ENCODE peak calls at places on chromosomes 1 and 21, in ten cellular contexts. One of them, this sample, is unnamed.

GRCh38 chr1:55825486-55825885 is 610.3 kb upstream of the USP24 start:
- DNase-seq in tibial nerve: no peak
- DNase-seq in prostate gland: no peak
- DNase-seq in H1: no peak
- DNase-seq in stomach: no peak
- DNase-seq in uterus: no peak
- DNase-seq in IMR-90: no peak
- DNase-seq in body of pancreas: no peak
- DNase-seq in esophagus squamous epithelium: no peak
- DNase-seq in transverse colon: no peak
- DNase-seq in this sample: no peak

GRCh38 chr1:88608139-88608943 is 75.7 kb upstream of the PKN2 start:
- DNase-seq in body of pancreas: no peak
- DNase-seq in tibial nerve: no peak
- DNase-seq in IMR-90: peak; percentile 37
- DNase-seq in esophagus squamous epithelium: no peak
- DNase-seq in prostate gland: no peak
- DNase-seq in H1: no peak
- DNase-seq in transverse colon: no peak
- DNase-seq in uterus: no peak
- DNase-seq in stomach: no peak
- DNase-seq in this sample: no peak

GRCh38 chr1:22636927-22637326 is 499 bp downstream of the C1QA start:
- DNase-seq in uterus: no peak
- DNase-seq in IMR-90: no peak
- DNase-seq in esophagus squamous epithelium: no peak
- DNase-seq in tibial nerve: no peak
- DNase-seq in stomach: no peak
- DNase-seq in prostate gland: no peak
- DNase-seq in H1: no peak
- DNase-seq in transverse colon: no peak
- DNase-seq in body of pancreas: peak; percentile 53
- DNase-seq in this sample: no peak

GRCh38 chr21:46639489-46640386 is 4.3 kb downstream of the PRMT2 start:
- DNase-seq in stomach: no peak
- DNase-seq in IMR-90: peak; percentile 16
- DNase-seq in prostate gland: no peak
- DNase-seq in transverse colon: no peak
- DNase-seq in esophagus squamous epithelium: no peak
- DNase-seq in tibial nerve: no peak
- DNase-seq in uterus: no peak
- DNase-seq in body of pancreas: no peak
- DNase-seq in H1: no peak
- DNase-seq in this sample: no peak

GRCh38 chr1:218383681-218384080 is 38.5 kb downstream of the TGFB2 start:
- DNase-seq in body of pancreas: no peak
- DNase-seq in stomach: no peak
- DNase-seq in tibial nerve: no peak
- DNase-seq in IMR-90: no peak
- DNase-seq in transverse colon: no peak
- DNase-seq in esophagus squamous epithelium: no peak
- DNase-seq in uterus: no peak
- DNase-seq in prostate gland: no peak
- DNase-seq in H1: no peak
- DNase-seq in this sample: no peak

GRCh38 chr1:220895412-220895946 is 16.2 kb downstream of the HLX start:
- DNase-seq in prostate gland: no peak
- DNase-seq in H1: no peak
- DNase-seq in stomach: no peak
- DNase-seq in transverse colon: no peak
- DNase-seq in tibial nerve: no peak
- DNase-seq in IMR-90: no peak
- DNase-seq in body of pancreas: no peak
- DNase-seq in esophagus squamous epithelium: no peak
- DNase-seq in uterus: no peak
- DNase-seq in this sample: no peak

GRCh38 chr21:27645285-27645684 is 678.4 kb upstream of the ADAMTS5 start:
- DNase-seq in H1: no peak
- DNase-seq in uterus: no peak
- DNase-seq in IMR-90: peak; percentile 47
- DNase-seq in prostate gland: peak; percentile 4
- DNase-seq in transverse colon: no peak
- DNase-seq in tibial nerve: no peak
- DNase-seq in stomach: no peak
- DNase-seq in esophagus squamous epithelium: no peak
- DNase-seq in body of pancreas: no peak
- DNase-seq in this sample: no peak

GRCh38 chr1:242523968-242524570 is 428 bp downstream of the PLD5 start:
- DNase-seq in stomach: no peak
- DNase-seq in tibial nerve: no peak
- DNase-seq in esophagus squamous epithelium: no peak
- DNase-seq in IMR-90: no peak
- DNase-seq in transverse colon: no peak
- DNase-seq in prostate gland: peak; percentile 13
- DNase-seq in body of pancreas: peak; percentile 34
- DNase-seq in H1: peak; percentile 15
- DNase-seq in uterus: peak; percentile 59
- DNase-seq in this sample: no peak

GRCh38 chr1:88985033-88985432 is 7.4 kb downstream of the KYAT3 start:
- DNase-seq in esophagus squamous epithelium: no peak
- DNase-seq in uterus: no peak
- DNase-seq in stomach: peak; percentile 57
- DNase-seq in tibial nerve: no peak
- DNase-seq in IMR-90: peak; percentile 91
- DNase-seq in prostate gland: no peak
- DNase-seq in transverse colon: no peak
- DNase-seq in body of pancreas: peak; percentile 69
- DNase-seq in H1: no peak
- DNase-seq in this sample: no peak

GRCh38 chr1:3471356-3472087 is 17.1 kb downstream of the ARHGEF16 start:
- DNase-seq in transverse colon: no peak
- DNase-seq in stomach: no peak
- DNase-seq in esophagus squamous epithelium: no peak
- DNase-seq in body of pancreas: no peak
- DNase-seq in tibial nerve: no peak
- DNase-seq in uterus: no peak
- DNase-seq in prostate gland: no peak
- DNase-seq in IMR-90: peak; percentile 53
- DNase-seq in H1: peak; percentile 73
- DNase-seq in this sample: peak; percentile 60

GRCh38 chr1:78038491-78038939 is 7.3 kb upstream of the GIPC2 start:
- DNase-seq in esophagus squamous epithelium: no peak
- DNase-seq in body of pancreas: no peak
- DNase-seq in tibial nerve: no peak
- DNase-seq in prostate gland: no peak
- DNase-seq in IMR-90: peak; percentile 83
- DNase-seq in H1: no peak
- DNase-seq in stomach: no peak
- DNase-seq in uterus: no peak
- DNase-seq in transverse colon: no peak
- DNase-seq in this sample: no peak

DNA sequence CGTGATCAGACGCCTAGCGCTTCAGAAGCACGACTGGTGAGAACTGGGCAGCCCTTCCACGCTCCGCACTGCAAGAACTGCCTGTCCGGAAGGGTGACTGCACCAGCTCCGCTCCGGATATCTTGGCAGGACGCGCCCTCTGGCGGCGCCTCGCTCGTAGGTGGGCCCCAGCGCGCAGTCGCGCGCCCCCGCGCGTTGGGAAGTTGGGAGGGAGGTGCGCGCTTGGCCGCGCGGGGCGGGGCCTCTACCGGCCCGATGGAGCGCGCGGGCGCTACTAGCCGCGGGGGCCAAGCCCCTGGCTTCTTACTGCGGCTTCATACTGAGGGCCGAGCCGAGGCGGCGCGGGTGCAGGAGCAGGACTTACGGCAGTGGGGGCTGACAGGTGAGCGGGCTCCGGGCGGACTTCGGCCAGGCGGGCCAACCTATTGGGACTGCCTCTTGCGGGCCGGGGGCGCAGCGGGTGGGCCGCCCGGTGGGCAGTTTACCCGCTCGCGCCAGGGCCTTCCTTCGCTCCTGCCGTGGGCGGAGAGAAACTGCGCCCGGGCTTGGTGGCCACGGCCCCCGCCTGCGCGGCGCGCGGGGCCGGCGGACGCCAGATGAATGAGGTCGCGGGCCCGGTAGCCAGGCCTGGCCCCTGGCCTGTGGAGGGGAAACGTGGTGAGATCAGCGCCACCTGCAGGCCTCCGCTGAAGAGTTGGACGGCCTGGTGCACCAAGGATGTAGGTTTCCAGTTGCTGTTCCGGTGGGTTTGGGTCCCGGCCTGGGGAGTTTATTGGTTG is at the start of gene CHD1L:
- DNase-seq in uterus: peak; percentile 95
- DNase-seq in IMR-90: peak; percentile 95
- DNase-seq in tibial nerve: peak; percentile 93
- DNase-seq in esophagus squamous epithelium: peak; percentile 80
- DNase-seq in body of pancreas: peak; percentile 98
- DNase-seq in prostate gland: peak; percentile 96
- DNase-seq in H1: peak; percentile 80
- DNase-seq in stomach: peak; percentile 98
- DNase-seq in transverse colon: peak; percentile 96
- DNase-seq in this sample: peak; percentile 97
- TF ChIP-seq POLR2A in uterus: no peak
- TF ChIP-seq POLR2A in IMR-90: peak; percentile 76
- TF ChIP-seq POLR2A in tibial nerve: peak; percentile 45
- TF ChIP-seq POLR2A in esophagus squamous epithelium: no peak
- TF ChIP-seq POLR2A in body of pancreas: peak; percentile 74
- TF ChIP-seq POLR2A in prostate gland: peak; percentile 36
- TF ChIP-seq POLR2A in H1: peak; percentile 73
- TF ChIP-seq POLR2A in stomach: no peak
- TF ChIP-seq POLR2A in transverse colon: peak; percentile 48
- TF ChIP-seq POLR2A in this sample: peak; percentile 78

GRCh38 chr1:178294654-178295053 is 200.8 kb downstream of the RASAL2 start:
- DNase-seq in transverse colon: no peak
- DNase-seq in body of pancreas: no peak
- DNase-seq in esophagus squamous epithelium: no peak
- DNase-seq in stomach: no peak
- DNase-seq in H1: no peak
- DNase-seq in uterus: no peak
- DNase-seq in IMR-90: no peak
- DNase-seq in prostate gland: no peak
- DNase-seq in tibial nerve: no peak
- DNase-seq in this sample: no peak
- TF ChIP-seq CTCF in transverse colon: no peak
- TF ChIP-seq CTCF in body of pancreas: no peak
- TF ChIP-seq CTCF in esophagus squamous epithelium: no peak
- TF ChIP-seq CTCF in stomach: no peak
- TF ChIP-seq CTCF in H1: no peak
- TF ChIP-seq CTCF in uterus: no peak
- TF ChIP-seq CTCF in IMR-90: no peak
- TF ChIP-seq CTCF in prostate gland: no peak
- TF ChIP-seq CTCF in tibial nerve: no peak
- TF ChIP-seq CTCF in this sample: no peak

GRCh38 chr1:32742132-32742947 is 39.8 kb upstream of the SYNC start:
- DNase-seq in stomach: peak; percentile 52
- DNase-seq in H1: no peak
- DNase-seq in tibial nerve: no peak
- DNase-seq in uterus: peak; percentile 34
- DNase-seq in transverse colon: peak; percentile 42
- DNase-seq in IMR-90: no peak
- DNase-seq in prostate gland: no peak
- DNase-seq in esophagus squamous epithelium: no peak
- DNase-seq in body of pancreas: peak; percentile 70
- DNase-seq in this sample: peak; percentile 43
- TF ChIP-seq POLR2A in stomach: no peak
- TF ChIP-seq POLR2A in H1: peak; percentile 47
- TF ChIP-seq POLR2A in tibial nerve: no peak
- TF ChIP-seq POLR2A in uterus: no peak
- TF ChIP-seq POLR2A in transverse colon: no peak
- TF ChIP-seq POLR2A in IMR-90: no peak
- TF ChIP-seq POLR2A in prostate gland: peak; percentile 3
- TF ChIP-seq POLR2A in esophagus squamous epithelium: no peak
- TF ChIP-seq POLR2A in body of pancreas: peak; percentile 80
- TF ChIP-seq POLR2A in this sample: no peak

GRCh38 chr21:44941567-44941966 is 1.7 kb downstream of the SLX9 start:
- DNase-seq in body of pancreas: no peak
- DNase-seq in prostate gland: no peak
- DNase-seq in transverse colon: no peak
- DNase-seq in uterus: no peak
- DNase-seq in stomach: no peak
- DNase-seq in H1: no peak
- DNase-seq in IMR-90: no peak
- DNase-seq in tibial nerve: no peak
- DNase-seq in esophagus squamous epithelium: no peak
- DNase-seq in this sample: no peak

GRCh38 chr21:44944596-44944995 is 4.8 kb downstream of the SLX9 start:
- DNase-seq in H1: no peak
- DNase-seq in IMR-90: no peak
- DNase-seq in prostate gland: no peak
- DNase-seq in tibial nerve: no peak
- DNase-seq in body of pancreas: no peak
- DNase-seq in stomach: no peak
- DNase-seq in uterus: no peak
- DNase-seq in transverse colon: no peak
- DNase-seq in esophagus squamous epithelium: no peak
- DNase-seq in this sample: no peak

GRCh38 chr21:44942566-44942965 is 2.7 kb downstream of the SLX9 start:
- DNase-seq in IMR-90: no peak
- DNase-seq in body of pancreas: no peak
- DNase-seq in H1: no peak
- DNase-seq in stomach: no peak
- DNase-seq in tibial nerve: no peak
- DNase-seq in uterus: no peak
- DNase-seq in esophagus squamous epithelium: no peak
- DNase-seq in transverse colon: no peak
- DNase-seq in prostate gland: no peak
- DNase-seq in this sample: no peak

GRCh38 chr21:44943686-44944550 is 4.1 kb downstream of the SLX9 start:
- DNase-seq in H1: no peak
- DNase-seq in uterus: no peak
- DNase-seq in esophagus squamous epithelium: no peak
- DNase-seq in transverse colon: no peak
- DNase-seq in stomach: no peak
- DNase-seq in body of pancreas: no peak
- DNase-seq in IMR-90: no peak
- DNase-seq in prostate gland: no peak
- DNase-seq in tibial nerve: no peak
- DNase-seq in this sample: no peak

DNA sequence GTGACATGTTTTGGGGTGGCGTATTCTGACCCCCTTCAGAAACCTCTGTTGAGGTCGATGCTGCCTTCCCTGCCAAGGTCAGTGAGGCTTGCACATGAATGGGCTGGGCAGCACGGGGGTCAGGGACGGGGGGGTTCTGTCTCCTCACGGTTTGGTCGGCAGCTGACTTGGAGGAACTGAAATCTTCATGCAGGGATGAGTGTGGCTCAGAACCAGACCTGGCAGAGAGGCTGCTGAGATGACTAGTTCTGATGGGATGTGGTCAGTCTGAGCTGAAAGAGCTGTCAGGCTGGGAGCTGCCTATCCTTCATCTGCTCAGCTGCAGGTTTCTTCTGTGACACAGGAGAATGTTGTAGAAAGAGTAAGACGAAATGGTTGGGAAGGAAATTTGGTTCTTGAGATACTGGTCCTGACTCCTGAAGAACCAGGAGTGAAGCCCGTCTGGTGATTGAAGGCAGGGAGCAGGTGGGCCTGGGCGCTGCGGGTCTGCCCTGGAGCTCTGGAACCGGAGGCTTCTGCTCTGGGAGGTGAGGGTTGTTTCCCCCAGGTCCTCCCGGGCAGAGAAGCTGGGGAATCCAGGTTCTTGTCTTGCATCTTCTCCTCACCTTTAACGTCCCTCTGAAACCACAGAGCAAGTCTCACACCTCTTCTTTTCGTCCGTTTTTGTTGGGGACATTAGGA is 3.3 kb downstream of the SLX9 start:
- DNase-seq in H1: no peak
- DNase-seq in IMR-90: peak; percentile 32
- DNase-seq in prostate gland: no peak
- DNase-seq in body of pancreas: no peak
- DNase-seq in uterus: no peak
- DNase-seq in esophagus squamous epithelium: no peak
- DNase-seq in tibial nerve: no peak
- DNase-seq in stomach: no peak
- DNase-seq in transverse colon: no peak
- DNase-seq in this sample: no peak
- TF ChIP-seq CTCF in H1: no peak
- TF ChIP-seq CTCF in IMR-90: no peak
- TF ChIP-seq CTCF in prostate gland: no peak
- TF ChIP-seq CTCF in body of pancreas: no peak
- TF ChIP-seq CTCF in uterus: no peak
- TF ChIP-seq CTCF in esophagus squamous epithelium: no peak
- TF ChIP-seq CTCF in tibial nerve: no peak
- TF ChIP-seq CTCF in stomach: no peak
- TF ChIP-seq CTCF in transverse colon: no peak
- TF ChIP-seq CTCF in this sample: no peak